ENCODE peak calls at places on chromosome 17, in four cellular contexts. One of them, this sample, is unnamed.

GRCh38 chr17:8072727-8073461 is 14.6 kb downstream of the ALOX12B start:
- DNase-seq in HepG2: no peak
- DNase-seq in K562: no peak
- DNase-seq in GM12878: no peak
- DNase-seq in this sample: no peak

GRCh38 chr17:67995568-67996191 is 589 bp downstream of the C17orf58 start:
- DNase-seq in K562: no peak
- DNase-seq in GM12878: no peak
- DNase-seq in HepG2: no peak
- DNase-seq in this sample: no peak

GRCh38 chr17:58399974-58400373 is 17.4 kb downstream of the RNF43 start:
- DNase-seq in GM12878: no peak
- DNase-seq in HepG2: no peak
- DNase-seq in K562: no peak
- DNase-seq in this sample: no peak

GRCh38 chr17:56679148-56679766 is 85.8 kb downstream of the NOG start:
- DNase-seq in K562: peak
- DNase-seq in HepG2: peak
- DNase-seq in GM12878: no peak
- DNase-seq in this sample: peak

GRCh38 chr17:56297142-56297541 is 143.9 kb downstream of the ANKFN1 start:
- DNase-seq in GM12878: no peak
- DNase-seq in K562: no peak
- DNase-seq in HepG2: no peak
- DNase-seq in this sample: no peak

GRCh38 chr17:37218849-37219248 is 156.9 kb upstream of the C17orf78 start:
- DNase-seq in K562: no peak
- DNase-seq in GM12878: no peak
- DNase-seq in HepG2: no peak
- DNase-seq in this sample: no peak

GRCh38 chr17:21295036-21295952 is 10.8 kb downstream of the MAP2K3 start:
- DNase-seq in GM12878: no peak
- DNase-seq in HepG2: no peak
- DNase-seq in K562: no peak
- DNase-seq in this sample: no peak

GRCh38 chr17:68297168-68297567 is 5.9 kb downstream of the ARSG start:
- DNase-seq in K562: no peak
- DNase-seq in GM12878: no peak
- DNase-seq in HepG2: no peak
- DNase-seq in this sample: no peak

DNA sequence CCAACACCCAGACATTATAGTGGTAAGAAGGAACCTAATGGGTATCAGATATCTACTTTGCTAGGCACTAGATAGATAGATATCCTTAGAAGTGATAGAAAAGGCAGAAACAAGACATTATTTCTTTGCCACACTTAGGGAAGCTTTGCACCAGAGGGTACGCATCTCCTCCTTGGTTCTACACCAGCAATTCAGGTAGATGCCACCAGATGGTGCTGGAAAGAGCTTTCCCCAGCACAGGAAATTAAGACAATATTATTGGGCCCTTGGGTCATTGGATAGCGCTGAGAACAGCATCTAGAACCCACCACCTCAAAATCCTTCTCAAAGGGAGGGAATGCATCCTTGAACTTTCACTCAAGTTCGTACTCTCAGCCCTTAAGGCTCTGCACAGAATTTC is 173.8 kb upstream of the CCL2 start:
- DNase-seq in HepG2: no peak
- DNase-seq in K562: peak
- DNase-seq in GM12878: no peak
- DNase-seq in this sample: peak
- TF ChIP-seq TARDBP in HepG2: no peak
- TF ChIP-seq TARDBP in K562: no peak
- TF ChIP-seq TARDBP in GM12878: no peak
- TF ChIP-seq TARDBP in this sample: no peak

GRCh38 chr17:4994081-4994595 is 3.2 kb downstream of the INCA1 start:
- DNase-seq in HepG2: no peak
- DNase-seq in GM12878: no peak
- DNase-seq in K562: no peak
- DNase-seq in this sample: no peak

GRCh38 chr17:4987767-4988083 is 250 bp upstream of the CAMTA2 start:
- DNase-seq in GM12878: no peak
- DNase-seq in HepG2: no peak
- DNase-seq in K562: no peak
- DNase-seq in this sample: no peak

GRCh38 chr17:4986951-4987766 is at the start of gene CAMTA2:
- DNase-seq in GM12878: no peak
- DNase-seq in HepG2: peak
- DNase-seq in K562: peak
- DNase-seq in this sample: peak

GRCh38 chr17:4986403-4986802 is 1.1 kb downstream of the CAMTA2 start:
- DNase-seq in GM12878: no peak
- DNase-seq in HepG2: no peak
- DNase-seq in K562: no peak
- DNase-seq in this sample: no peak

GRCh38 chr17:4988168-4988567 is 693 bp upstream of the CAMTA2 start:
- DNase-seq in GM12878: no peak
- DNase-seq in K562: no peak
- DNase-seq in HepG2: no peak
- DNase-seq in this sample: no peak
- TF ChIP-seq TARDBP in GM12878: no peak
- TF ChIP-seq TARDBP in K562: no peak
- TF ChIP-seq TARDBP in HepG2: no peak
- TF ChIP-seq TARDBP in this sample: no peak

GRCh38 chr17:42399121-42399520 is 10.9 kb upstream of the STAT3 start:
- DNase-seq in HepG2: no peak
- DNase-seq in GM12878: no peak
- DNase-seq in K562: no peak
- DNase-seq in this sample: no peak
- TF ChIP-seq TARDBP in HepG2: no peak
- TF ChIP-seq TARDBP in GM12878: no peak
- TF ChIP-seq TARDBP in K562: no peak
- TF ChIP-seq TARDBP in this sample: no peak

GRCh38 chr17:74646231-74646630 is 22.7 kb upstream of the CD300E start:
- DNase-seq in HepG2: peak
- DNase-seq in GM12878: no peak
- DNase-seq in K562: peak
- DNase-seq in this sample: no peak
- TF ChIP-seq TARDBP in HepG2: no peak
- TF ChIP-seq TARDBP in GM12878: no peak
- TF ChIP-seq TARDBP in K562: no peak
- TF ChIP-seq TARDBP in this sample: no peak

This sample was measured in HEK293T.